ENCODE peak calls at places on chromosomes 6 and 20, in eight cellular contexts. J is sciatic nerve, W is omental fat pad, C is ovary, H is EL, A is colonic mucosa, I is DMS153, N is fibroblast of the conjunctiva. E is an unnamed sample.

GRCh38 chr6:129251669-129252376 is 368.9 kb downstream of the LAMA2 start:
- DNase-seq in J (no peak), W (no peak), C (no peak), H (peak; percentile 72), A (peak; percentile 89), I (peak; percentile 9), N (peak; percentile 57), E (peak; percentile 53)

GRCh38 chr6:111950661-111951426 is 77.6 kb upstream of the FYN start:
- DNase-seq in J (no peak), W (no peak), C (no peak), H (peak; percentile 35), A (no peak), I (peak; percentile 83), N (peak; percentile 38), E (no peak)

GRCh38 chr6:939047-939363 is 246.1 kb upstream of the EXOC2 start:
- DNase-seq in J (no peak), W (no peak), C (no peak), H (no peak), A (no peak), I (no peak), N (no peak), E (no peak)

GRCh38 chr6:27687154-27688013 is 214.5 kb upstream of the ZNF184 start:
- DNase-seq in J (peak; percentile 69), W (peak; percentile 35), C (peak; percentile 82), H (peak; percentile 87), A (peak; percentile 86), I (peak; percentile 61), N (peak; percentile 65), E (peak; percentile 82)

GRCh38 chr6:57087916-57088315 is 2.1 kb upstream of the ZNF451 start:
- DNase-seq in J (no peak), W (no peak), C (no peak), H (no peak), A (no peak), I (no peak), N (no peak), E (no peak)

GRCh38 chr20:51402201-51402600 is 140.3 kb downstream of the NFATC2 start:
- DNase-seq in J (no peak), W (no peak), C (no peak), H (no peak), A (no peak), I (peak; percentile 9), N (no peak), E (peak; percentile 36)

GRCh38 chr20:58471161-58471834 is 43.9 kb downstream of the APCDD1L start:
- DNase-seq in J (no peak), W (no peak), C (peak; percentile 78), H (no peak), A (peak; percentile 61), I (no peak), N (no peak), E (no peak)

GRCh38 chr6:1390805-1391511 is 1.6 kb downstream of the FOXF2 start:
- DNase-seq in J (no peak), W (no peak), C (no peak), H (peak; percentile 53), A (no peak), I (no peak), N (no peak), E (no peak)

GRCh38 chr6:45537539-45537938 is 159.8 kb upstream of the SUPT3H start:
- DNase-seq in J (no peak), W (no peak), C (no peak), H (no peak), A (no peak), I (no peak), N (peak; percentile 6), E (no peak)

GRCh38 chr6:137480431-137480830 is 13.8 kb downstream of the OLIG3 start:
- DNase-seq in J (no peak), W (no peak), C (no peak), H (no peak), A (no peak), I (no peak), N (no peak), E (no peak)

GRCh38 chr6:163825033-163825432 is 410.5 kb downstream of the QKI start:
- DNase-seq in J (no peak), W (no peak), C (no peak), H (peak; percentile 81), A (no peak), I (no peak), N (no peak), E (no peak)

GRCh38 chr6:79082304-79082703 is 4.2 kb upstream of the PHIP start:
- DNase-seq in J (no peak), W (no peak), C (no peak), H (no peak), A (no peak), I (no peak), N (no peak), E (no peak)

GRCh38 chr6:119446623-119447008 is 97.1 kb upstream of the MAN1A1 start:
- DNase-seq in J (peak; percentile 66), W (no peak), C (no peak), H (peak; percentile 41), A (peak; percentile 77), I (no peak), N (peak; percentile 83), E (no peak)

GRCh38 chr6:48957781-48958180 is 505.3 kb downstream of the MMUT start:
- DNase-seq in J (no peak), W (no peak), C (no peak), H (peak; percentile 7), A (no peak), I (no peak), N (no peak), E (no peak)